ENCODE peak calls at places on chromosomes 3 and 15, in nine cellular contexts. One of them, this sample, is unnamed.

GRCh38 chr3:128475355-128475754 is 8.7 kb upstream of the DNAJB8 start:
- DNase-seq in activated naive CD8-positive, alpha-beta T cell treated with anti-CD3 and anti-CD28 coated beads, Interleukin-2, amount 50 U/mL, for 16 hours: no peak
- DNase-seq in GM20000: no peak
- DNase-seq in activated T-cell treated with anti-CD3 and anti-CD28 coated beads, Interleukin-2, amount 50 U/mL, for 72 hours: no peak
- DNase-seq in aorta: no peak
- DNase-seq in glutamatergic neuron: no peak
- DNase-seq in GM23248: no peak
- DNase-seq in NCI-H510A treated with DMSO at 0.1 percent for 48 hours: no peak
- DNase-seq in kidney epithelial cell: no peak
- DNase-seq in this sample: no peak

GRCh38 chr3:23052230-23053019 is 150.7 kb upstream of the UBE2E2 start:
- DNase-seq in activated naive CD8-positive, alpha-beta T cell treated with anti-CD3 and anti-CD28 coated beads, Interleukin-2, amount 50 U/mL, for 16 hours: no peak
- DNase-seq in GM20000: no peak
- DNase-seq in activated T-cell treated with anti-CD3 and anti-CD28 coated beads, Interleukin-2, amount 50 U/mL, for 72 hours: no peak
- DNase-seq in aorta: no peak
- DNase-seq in glutamatergic neuron: no peak
- DNase-seq in GM23248: peak
- DNase-seq in NCI-H510A treated with DMSO at 0.1 percent for 48 hours: no peak
- DNase-seq in kidney epithelial cell: no peak
- DNase-seq in this sample: peak

GRCh38 chr3:195270350-195271115 is 426 bp downstream of the XXYLT1 start:
- DNase-seq in activated naive CD8-positive, alpha-beta T cell treated with anti-CD3 and anti-CD28 coated beads, Interleukin-2, amount 50 U/mL, for 16 hours: peak
- DNase-seq in GM20000: peak
- DNase-seq in activated T-cell treated with anti-CD3 and anti-CD28 coated beads, Interleukin-2, amount 50 U/mL, for 72 hours: peak
- DNase-seq in aorta: peak
- DNase-seq in glutamatergic neuron: peak
- DNase-seq in GM23248: peak
- DNase-seq in NCI-H510A treated with DMSO at 0.1 percent for 48 hours: peak
- DNase-seq in kidney epithelial cell: no peak
- DNase-seq in this sample: peak

GRCh38 chr3:184761120-184761841 is 49.4 kb upstream of the MAGEF1 start:
- DNase-seq in activated naive CD8-positive, alpha-beta T cell treated with anti-CD3 and anti-CD28 coated beads, Interleukin-2, amount 50 U/mL, for 16 hours: no peak
- DNase-seq in GM20000: no peak
- DNase-seq in activated T-cell treated with anti-CD3 and anti-CD28 coated beads, Interleukin-2, amount 50 U/mL, for 72 hours: no peak
- DNase-seq in aorta: peak
- DNase-seq in glutamatergic neuron: no peak
- DNase-seq in GM23248: peak
- DNase-seq in NCI-H510A treated with DMSO at 0.1 percent for 48 hours: no peak
- DNase-seq in kidney epithelial cell: no peak
- DNase-seq in this sample: no peak

GRCh38 chr3:146449584-146449983 is 19.8 kb downstream of the PLSCR2 start:
- DNase-seq in activated naive CD8-positive, alpha-beta T cell treated with anti-CD3 and anti-CD28 coated beads, Interleukin-2, amount 50 U/mL, for 16 hours: no peak
- DNase-seq in GM20000: no peak
- DNase-seq in activated T-cell treated with anti-CD3 and anti-CD28 coated beads, Interleukin-2, amount 50 U/mL, for 72 hours: no peak
- DNase-seq in aorta: no peak
- DNase-seq in glutamatergic neuron: no peak
- DNase-seq in GM23248: no peak
- DNase-seq in NCI-H510A treated with DMSO at 0.1 percent for 48 hours: no peak
- DNase-seq in kidney epithelial cell: no peak
- DNase-seq in this sample: no peak

GRCh38 chr3:36597422-36597821 is 166.9 kb downstream of the DCLK3 start:
- DNase-seq in activated naive CD8-positive, alpha-beta T cell treated with anti-CD3 and anti-CD28 coated beads, Interleukin-2, amount 50 U/mL, for 16 hours: no peak
- DNase-seq in GM20000: no peak
- DNase-seq in activated T-cell treated with anti-CD3 and anti-CD28 coated beads, Interleukin-2, amount 50 U/mL, for 72 hours: no peak
- DNase-seq in aorta: no peak
- DNase-seq in glutamatergic neuron: no peak
- DNase-seq in GM23248: peak
- DNase-seq in NCI-H510A treated with DMSO at 0.1 percent for 48 hours: no peak
- DNase-seq in kidney epithelial cell: peak
- DNase-seq in this sample: peak

GRCh38 chr3:8768364-8769087 is 887 bp downstream of the OXTR start:
- DNase-seq in activated naive CD8-positive, alpha-beta T cell treated with anti-CD3 and anti-CD28 coated beads, Interleukin-2, amount 50 U/mL, for 16 hours: no peak
- DNase-seq in GM20000: peak
- DNase-seq in activated T-cell treated with anti-CD3 and anti-CD28 coated beads, Interleukin-2, amount 50 U/mL, for 72 hours: peak
- DNase-seq in aorta: no peak
- DNase-seq in glutamatergic neuron: no peak
- DNase-seq in GM23248: peak
- DNase-seq in NCI-H510A treated with DMSO at 0.1 percent for 48 hours: no peak
- DNase-seq in kidney epithelial cell: no peak
- DNase-seq in this sample: no peak

GRCh38 chr15:60964527-60964926 is 264.6 kb downstream of the RORA start:
- DNase-seq in activated naive CD8-positive, alpha-beta T cell treated with anti-CD3 and anti-CD28 coated beads, Interleukin-2, amount 50 U/mL, for 16 hours: no peak
- DNase-seq in GM20000: no peak
- DNase-seq in activated T-cell treated with anti-CD3 and anti-CD28 coated beads, Interleukin-2, amount 50 U/mL, for 72 hours: no peak
- DNase-seq in aorta: no peak
- DNase-seq in glutamatergic neuron: no peak
- DNase-seq in GM23248: no peak
- DNase-seq in NCI-H510A treated with DMSO at 0.1 percent for 48 hours: no peak
- DNase-seq in kidney epithelial cell: no peak
- DNase-seq in this sample: peak

GRCh38 chr15:64311566-64311965 is 44.4 kb downstream of the CSNK1G1 start:
- DNase-seq in activated naive CD8-positive, alpha-beta T cell treated with anti-CD3 and anti-CD28 coated beads, Interleukin-2, amount 50 U/mL, for 16 hours: no peak
- DNase-seq in GM20000: no peak
- DNase-seq in activated T-cell treated with anti-CD3 and anti-CD28 coated beads, Interleukin-2, amount 50 U/mL, for 72 hours: no peak
- DNase-seq in aorta: no peak
- DNase-seq in glutamatergic neuron: no peak
- DNase-seq in GM23248: no peak
- DNase-seq in NCI-H510A treated with DMSO at 0.1 percent for 48 hours: no peak
- DNase-seq in kidney epithelial cell: peak
- DNase-seq in this sample: no peak

GRCh38 chr3:44721231-44722102 is 8.0 kb upstream of the ZNF501 start:
- DNase-seq in activated naive CD8-positive, alpha-beta T cell treated with anti-CD3 and anti-CD28 coated beads, Interleukin-2, amount 50 U/mL, for 16 hours: no peak
- DNase-seq in GM20000: no peak
- DNase-seq in activated T-cell treated with anti-CD3 and anti-CD28 coated beads, Interleukin-2, amount 50 U/mL, for 72 hours: no peak
- DNase-seq in aorta: no peak
- DNase-seq in glutamatergic neuron: no peak
- DNase-seq in GM23248: peak
- DNase-seq in NCI-H510A treated with DMSO at 0.1 percent for 48 hours: no peak
- DNase-seq in kidney epithelial cell: no peak
- DNase-seq in this sample: no peak

This sample was measured in M059J.